ENCODE peak calls at places on chromosome 1, in five cellular contexts. Q is breast epithelium, G is A549, I is H1, B is body of pancreas. R is an unnamed sample.

GRCh38 chr1:3520419-3521378 is 66.2 kb downstream of the ARHGEF16 start:
- DNase-seq in Q (no peak), G (no peak), I (no peak), B (no peak), R (no peak)

GRCh38 chr1:183568176-183569041 is 21.9 kb downstream of the NCF2 start:
- DNase-seq in Q (no peak), G (no peak), I (no peak), B (no peak), R (no peak)

GRCh38 chr1:40898434-40898900 is 36.3 kb upstream of the CITED4 start:
- DNase-seq in Q (peak), G (peak), I (no peak), B (peak), R (no peak)

GRCh38 chr1:41950820-41951219 is 32.1 kb upstream of the HIVEP3 start:
- DNase-seq in Q (no peak), G (no peak), I (no peak), B (no peak), R (no peak)

GRCh38 chr1:222529916-222530315 is 18.0 kb downstream of the HHIPL2 start:
- DNase-seq in Q (no peak), G (no peak), I (no peak), B (no peak), R (no peak)

GRCh38 chr1:50348449-50349241 is 74.6 kb downstream of the DMRTA2 start:
- DNase-seq in Q (peak), G (peak), I (no peak), B (peak), R (no peak)

GRCh38 chr1:12189328-12189682 is 22.5 kb downstream of the TNFRSF1B start:
- DNase-seq in Q (no peak), G (no peak), I (no peak), B (no peak), R (no peak)

GRCh38 chr1:167864392-167864992 is 49.4 kb downstream of the ADCY10 start:
- DNase-seq in Q (no peak), G (no peak), I (no peak), B (no peak), R (no peak)

GRCh38 chr1:172360960-172361359 is 59.5 kb upstream of the C1orf105 start:
- DNase-seq in Q (no peak), G (no peak), I (no peak), B (no peak), R (no peak)

GRCh38 chr1:197909346-197909745 is 6.9 kb downstream of the C1orf53 start:
- DNase-seq in Q (no peak), G (no peak), I (no peak), B (no peak), R (no peak)

GRCh38 chr1:204817341-204817740 is 53.3 kb upstream of the NFASC start:
- DNase-seq in Q (no peak), G (no peak), I (no peak), B (no peak), R (no peak)

GRCh38 chr1:193707271-193708015 is 521.0 kb upstream of the B3GALT2 start:
- DNase-seq in Q (no peak), G (peak), I (no peak), B (no peak), R (no peak)

GRCh38 chr1:67748630-67749029 is 63.6 kb downstream of the GADD45A start:
- DNase-seq in Q (no peak), G (peak), I (no peak), B (no peak), R (no peak)

GRCh38 chr1:214844319-214844718 is 238.2 kb upstream of the KCNK2 start:
- DNase-seq in Q (no peak), G (no peak), I (no peak), B (no peak), R (no peak)

GRCh38 chr1:173545688-173546087 is 57.2 kb downstream of the SLC9C2 start:
- DNase-seq in Q (no peak), G (peak), I (no peak), B (no peak), R (no peak)

GRCh38 chr1:41768538-41768937 is 150.2 kb downstream of the HIVEP3 start:
- DNase-seq in Q (no peak), G (no peak), I (no peak), B (no peak), R (no peak)

GRCh38 chr1:55559802-55560201 is 344.6 kb upstream of the USP24 start:
- DNase-seq in Q (no peak), G (no peak), I (no peak), B (no peak), R (no peak)

GRCh38 chr1:209838537-209838936 is 10.8 kb downstream of the UTP25 start:
- DNase-seq in Q (no peak), G (no peak), I (no peak), B (no peak), R (no peak)

GRCh38 chr1:218636548-218636947 is 291.4 kb downstream of the TGFB2 start:
- DNase-seq in Q (no peak), G (no peak), I (no peak), B (no peak), R (no peak)

GRCh38 chr1:226403522-226404034 is 4.3 kb downstream of the PARP1 start:
- DNase-seq in Q (no peak), G (no peak), I (no peak), B (no peak), R (no peak)

GRCh38 chr1:7657287-7658126 is 113.6 kb upstream of the VAMP3 start:
- DNase-seq in Q (no peak), G (no peak), I (no peak), B (no peak), R (no peak)

GRCh38 chr1:20604678-20605077 is 15.8 kb downstream of the CDA start:
- DNase-seq in Q (no peak), G (peak), I (no peak), B (no peak), R (no peak)

GRCh38 chr1:41739061-41739955 is 179.4 kb downstream of the HIVEP3 start:
- DNase-seq in Q (peak), G (no peak), I (no peak), B (peak), R (no peak)

GRCh38 chr1:224182057-224182865 is 779 bp upstream of the DEGS1 start:
- DNase-seq in Q (no peak), G (no peak), I (no peak), B (no peak), R (no peak)

GRCh38 chr1:167489581-167490340 is 28.6 kb downstream of the CD247 start:
- DNase-seq in Q (no peak), G (no peak), I (peak), B (no peak), R (no peak)

GRCh38 chr1:20119351-20119750 is at the start of gene PLA2G2D:
- DNase-seq in Q (no peak), G (no peak), I (no peak), B (no peak), R (no peak)

GRCh38 chr1:42167611-42168396 is 3.3 kb upstream of the GUCA2A start:
- DNase-seq in Q (no peak), G (no peak), I (no peak), B (no peak), R (no peak)

GRCh38 chr1:164630626-164631396 is 71.8 kb downstream of the PBX1 start:
- DNase-seq in Q (no peak), G (peak), I (no peak), B (no peak), R (no peak)

GRCh38 chr1:218735436-218735835 is 390.3 kb downstream of the TGFB2 start:
- DNase-seq in Q (no peak), G (no peak), I (no peak), B (no peak), R (no peak)

GRCh38 chr1:216984536-216984935 is 261.3 kb upstream of the ESRRG start:
- DNase-seq in Q (no peak), G (no peak), I (no peak), B (no peak), R (no peak)

GRCh38 chr1:29711582-29712274 is 475.4 kb downstream of the PTPRU start:
- DNase-seq in Q (no peak), G (no peak), I (no peak), B (no peak), R (no peak)

GRCh38 chr1:26530540-26530897 is 958 bp downstream of the RPS6KA1 start:
- DNase-seq in Q (no peak), G (no peak), I (no peak), B (no peak), R (no peak)

GRCh38 chr1:158362501-158362900 is 8.8 kb downstream of the CD1E start:
- DNase-seq in Q (no peak), G (no peak), I (no peak), B (no peak), R (no peak)

GRCh38 chr1:196660912-196661311 is 9.1 kb downstream of the CFH start:
- DNase-seq in Q (no peak), G (peak), I (no peak), B (no peak), R (no peak)

GRCh38 chr1:41013812-41014211 is 7.7 kb downstream of the SLFNL1 start:
- DNase-seq in Q (no peak), G (no peak), I (no peak), B (no peak), R (no peak)

GRCh38 chr1:50917796-50918137 is 42.3 kb downstream of the FAF1 start:
- DNase-seq in Q (no peak), G (no peak), I (no peak), B (no peak), R (no peak)

GRCh38 chr1:205109711-205110110 is 12.1 kb downstream of the RBBP5 start:
- DNase-seq in Q (no peak), G (no peak), I (no peak), B (no peak), R (no peak)

GRCh38 chr1:8174807-8175206 is 143.1 kb upstream of the SLC45A1 start:
- DNase-seq in Q (no peak), G (peak), I (no peak), B (peak), R (no peak)

GRCh38 chr1:68174173-68175113 is 57.9 kb downstream of the WLS start:
- DNase-seq in Q (peak), G (peak), I (no peak), B (peak), R (no peak)

GRCh38 chr1:147172168-147173016 is at the start of gene PRKAB2:
- DNase-seq in Q (peak), G (peak), I (peak), B (peak), R (peak)
- TF ChIP-seq POLR2A in Q (no peak), G (peak), I (peak), B (peak), R (peak)

DNA sequence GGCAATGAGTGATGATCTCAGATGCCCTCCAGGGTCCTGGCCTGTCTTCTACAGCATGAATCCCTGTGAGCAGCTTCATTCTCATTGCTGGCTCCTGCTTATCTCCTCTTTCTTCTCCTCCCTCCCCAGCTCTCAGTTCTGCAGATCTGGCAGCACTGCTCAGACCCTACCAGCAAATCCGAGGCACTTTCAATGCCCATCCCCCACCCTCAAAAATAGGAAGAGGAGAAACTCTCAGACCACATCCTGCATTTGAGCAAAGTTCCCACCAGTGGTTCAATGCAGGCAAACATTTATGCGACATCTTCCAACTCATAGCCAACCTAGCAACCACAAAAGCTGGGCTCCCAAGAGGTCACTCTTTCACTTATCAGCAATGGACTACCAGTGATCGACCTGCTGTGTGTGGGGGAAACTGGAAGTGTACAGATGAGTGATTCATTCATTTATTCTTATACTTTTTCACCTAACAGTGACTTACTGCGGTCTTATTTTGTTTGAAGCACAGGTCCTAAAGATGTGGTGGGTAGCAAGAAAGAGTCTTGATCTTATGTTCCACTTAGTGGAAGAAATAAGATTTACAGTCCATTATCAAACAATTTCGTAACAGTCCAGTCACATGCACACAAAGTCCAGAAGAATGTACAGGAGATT is 5.8 kb upstream of the CHI3L2 start:
- DNase-seq in Q (no peak), G (no peak), I (no peak), B (no peak), R (peak)
- TF ChIP-seq POLR2A in Q (no peak), G (no peak), I (no peak), B (no peak), R (no peak)

GRCh38 chr1:23799255-23799569 is 1.3 kb downstream of the GALE start:
- DNase-seq in Q (no peak), G (no peak), I (no peak), B (no peak), R (no peak)

GRCh38 chr1:23801338-23801748 is 789 bp upstream of the GALE start:
- DNase-seq in Q (no peak), G (no peak), I (no peak), B (peak), R (no peak)

GRCh38 chr1:23801876-23802275 is 1.3 kb upstream of the GALE start:
- DNase-seq in Q (no peak), G (no peak), I (no peak), B (peak), R (no peak)

GRCh38 chr1:23799570-23800395 is 771 bp downstream of the GALE start:
- DNase-seq in Q (peak), G (peak), I (no peak), B (peak), R (no peak)

GRCh38 chr1:23800396-23801337 is at the start of gene GALE:
- DNase-seq in Q (peak), G (peak), I (no peak), B (peak), R (no peak)
- TF ChIP-seq POLR2A in Q (no peak), G (peak), I (no peak), B (peak), R (no peak)

GRCh38 chr1:30730351-30731108 is 7.1 kb upstream of the MATN1 start:
- DNase-seq in Q (no peak), G (no peak), I (no peak), B (no peak), R (no peak)
- TF ChIP-seq POLR2A in Q (no peak), G (no peak), I (no peak), B (no peak), R (no peak)

DNA sequence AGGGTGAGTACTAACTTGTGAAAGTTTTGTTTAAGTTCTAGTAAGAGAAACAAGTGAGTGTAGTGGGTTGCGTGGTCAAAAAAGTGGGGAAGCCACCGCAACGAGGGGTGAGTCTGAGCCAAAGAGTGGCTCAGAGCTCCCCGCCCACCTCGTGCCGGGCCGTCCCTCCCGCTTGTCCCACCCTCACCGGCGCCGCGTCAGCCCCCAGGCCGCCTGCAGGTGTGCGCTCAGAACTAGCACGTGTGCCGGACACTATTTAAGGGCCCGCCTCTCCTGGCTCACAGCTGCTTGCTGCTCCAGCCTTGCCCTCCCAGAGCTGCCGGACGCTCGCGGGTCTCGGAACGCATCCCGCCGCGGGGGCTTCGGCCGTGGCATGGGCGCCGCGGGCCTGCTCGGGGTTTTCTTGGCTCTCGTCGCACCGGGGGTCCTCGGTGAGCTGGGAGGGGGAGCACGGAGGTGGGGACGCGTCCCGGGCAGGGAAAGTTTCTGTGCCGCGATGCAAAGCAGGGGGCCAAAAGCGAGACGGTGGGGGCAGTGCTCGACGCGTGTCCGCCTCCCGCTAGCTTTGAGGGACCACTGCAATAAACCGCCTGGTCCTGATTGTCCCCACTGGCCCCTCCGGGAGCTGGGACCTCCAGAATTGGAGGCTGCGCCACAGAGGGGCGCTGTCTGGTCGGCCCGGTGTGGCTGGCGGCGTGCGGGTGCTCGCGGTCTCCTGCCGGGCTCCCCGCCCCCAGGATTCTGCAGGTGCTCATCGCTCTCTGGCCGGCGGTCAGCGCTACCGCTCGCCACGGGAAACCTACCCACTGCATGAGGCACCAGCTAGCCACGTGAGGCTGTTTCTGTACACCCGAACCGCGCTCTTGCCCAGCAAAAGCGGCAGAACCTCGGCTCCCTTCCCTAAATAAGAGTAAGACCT is at the start of gene CR2:
- DNase-seq in Q (peak), G (peak), I (peak), B (peak), R (no peak)
- TF ChIP-seq POLR2A in Q (no peak), G (no peak), I (no peak), B (no peak), R (no peak)